ENCODE peak calls at places on chromosome 21, in four cellular contexts. One of them, this sample, is unnamed. For H3K4me1, the result is how much of the 10 kb centered on the place peaks cover.

GRCh38 chr21:15034126-15034848 is 30.5 kb downstream of the NRIP1 start:
- DNase-seq in tibial artery: no peak
- DNase-seq in fibroblast of lung: peak
- DNase-seq in CD8-positive, alpha-beta memory T cell: no peak
- DNase-seq in this sample: no peak

GRCh38 chr21:26169061-26169610 is 1.4 kb downstream of the APP start:
- DNase-seq in tibial artery: peak
- DNase-seq in CD8-positive, alpha-beta memory T cell: no peak
- DNase-seq in fibroblast of lung: peak
- DNase-seq in this sample: peak

GRCh38 chr21:22468893-22469292 is 1470.7 kb downstream of the NCAM2 start:
- DNase-seq in fibroblast of lung: no peak
- DNase-seq in tibial artery: no peak
- DNase-seq in CD8-positive, alpha-beta memory T cell: no peak
- DNase-seq in this sample: no peak

GRCh38 chr21:31145271-31145801 is 107.1 kb upstream of the KRTAP19-8 start:
- DNase-seq in fibroblast of lung: peak
- DNase-seq in tibial artery: no peak
- DNase-seq in CD8-positive, alpha-beta memory T cell: no peak
- DNase-seq in this sample: no peak

GRCh38 chr21:24076179-24076578 is 1531.1 kb downstream of the MRPL39 start:
- DNase-seq in tibial artery: no peak
- DNase-seq in fibroblast of lung: peak
- DNase-seq in CD8-positive, alpha-beta memory T cell: no peak
- DNase-seq in this sample: no peak

GRCh38 chr21:33976082-33976979 is 60.7 kb upstream of the ATP5PO start:
- DNase-seq in tibial artery: no peak
- DNase-seq in fibroblast of lung: peak
- DNase-seq in CD8-positive, alpha-beta memory T cell: peak
- DNase-seq in this sample: peak

GRCh38 chr21:35619184-35619583 is 441.1 kb downstream of the SETD4 start:
- DNase-seq in fibroblast of lung: no peak
- DNase-seq in tibial artery: no peak
- DNase-seq in CD8-positive, alpha-beta memory T cell: no peak
- DNase-seq in this sample: no peak

GRCh38 chr21:34704119-34704518 is 35.3 kb downstream of the CLIC6 start:
- DNase-seq in CD8-positive, alpha-beta memory T cell: no peak
- DNase-seq in tibial artery: peak
- DNase-seq in fibroblast of lung: peak
- DNase-seq in this sample: no peak

GRCh38 chr21:17388226-17388625 is 124.6 kb upstream of the CXADR start:
- DNase-seq in fibroblast of lung: no peak
- DNase-seq in tibial artery: no peak
- DNase-seq in CD8-positive, alpha-beta memory T cell: no peak
- DNase-seq in this sample: peak

GRCh38 chr21:45972716-45973474 is 8.7 kb upstream of the COL6A1 start:
- DNase-seq in tibial artery: peak
- DNase-seq in fibroblast of lung: peak
- DNase-seq in CD8-positive, alpha-beta memory T cell: no peak
- DNase-seq in this sample: peak

GRCh38 chr21:45974073-45975016 is 7.2 kb upstream of the COL6A1 start:
- DNase-seq in fibroblast of lung: peak
- DNase-seq in CD8-positive, alpha-beta memory T cell: no peak
- DNase-seq in tibial artery: peak
- DNase-seq in this sample: peak

GRCh38 chr21:45972353-45972715 is 9.2 kb upstream of the COL6A1 start:
- DNase-seq in fibroblast of lung: peak
- DNase-seq in CD8-positive, alpha-beta memory T cell: no peak
- DNase-seq in tibial artery: peak
- DNase-seq in this sample: peak

GRCh38 chr21:45975017-45975595 is 6.5 kb upstream of the COL6A1 start:
- DNase-seq in fibroblast of lung: no peak
- DNase-seq in CD8-positive, alpha-beta memory T cell: no peak
- DNase-seq in tibial artery: peak
- DNase-seq in this sample: peak

DNA sequence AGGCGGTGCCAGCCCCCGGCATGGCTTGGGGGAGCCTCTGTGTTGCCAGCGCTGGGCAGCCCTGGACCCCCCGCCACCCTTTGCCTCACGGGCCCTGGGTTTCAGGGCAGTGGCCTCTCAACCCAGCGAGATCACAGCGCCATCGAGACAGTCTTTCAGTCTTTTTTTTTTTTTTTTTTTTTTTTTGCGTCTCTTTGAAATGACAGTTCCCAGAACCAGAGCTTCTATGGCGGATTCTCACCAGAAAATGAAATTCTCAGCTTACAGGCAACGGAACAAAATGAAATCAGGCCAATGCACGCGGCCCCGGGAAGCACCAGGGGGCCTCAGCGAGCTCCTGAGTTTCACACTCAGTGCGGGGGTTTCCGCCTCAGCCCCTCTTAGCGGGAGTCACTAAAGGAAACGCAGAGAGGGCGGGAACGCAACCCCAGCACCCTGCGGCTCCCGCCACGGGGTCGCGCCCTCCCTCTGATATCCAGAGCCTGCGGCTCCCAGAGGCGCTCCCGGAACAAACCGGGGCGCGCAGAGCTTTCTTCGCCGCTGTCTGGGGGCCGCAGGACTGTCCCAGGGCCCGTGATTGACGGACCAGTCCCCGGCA is 8.0 kb upstream of the COL6A1 start:
- DNase-seq in fibroblast of lung: peak
- DNase-seq in tibial artery: peak
- DNase-seq in CD8-positive, alpha-beta memory T cell: peak
- DNase-seq in this sample: peak
- H3K4me1 ChIP-seq in fibroblast of lung: under half
- H3K4me1 ChIP-seq in tibial artery: half or more
- H3K4me1 ChIP-seq in CD8-positive, alpha-beta memory T cell: under half
- H3K4me1 ChIP-seq in this sample: under half

DNA sequence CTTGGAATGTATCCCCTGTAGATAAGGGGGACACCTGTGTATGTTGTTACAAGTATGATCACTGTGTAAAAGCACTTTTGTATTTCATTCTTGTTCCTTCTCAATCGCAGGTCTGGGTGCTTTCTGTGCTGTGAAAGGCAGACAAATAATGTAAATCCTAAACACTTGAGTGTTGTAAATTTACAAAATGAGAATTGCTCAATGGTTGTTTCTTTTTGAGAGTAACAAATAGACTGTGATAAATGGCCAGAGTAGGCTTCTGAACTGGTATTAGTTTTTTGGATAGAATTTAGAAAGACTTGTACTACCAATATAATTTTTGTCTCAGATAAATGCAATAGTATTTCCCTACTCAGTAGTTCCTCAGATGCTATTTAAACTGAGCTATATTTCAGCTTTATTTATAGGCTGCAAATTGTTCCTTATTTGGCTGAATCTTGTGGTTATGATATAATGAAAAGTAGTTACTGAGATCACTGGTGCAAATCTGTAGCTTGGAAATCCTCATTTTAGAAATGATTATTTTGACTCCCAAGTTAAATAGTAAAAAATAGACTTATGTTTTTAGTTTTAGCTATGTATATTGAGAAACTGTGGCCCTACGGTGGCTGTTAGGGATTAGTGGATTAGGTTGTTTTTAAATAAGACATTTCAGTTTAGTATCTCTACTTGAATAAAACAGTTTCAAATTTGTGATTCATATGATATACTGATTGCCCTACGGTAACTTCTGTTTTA is 9.2 kb downstream of the BACH1 start:
- DNase-seq in tibial artery: no peak
- DNase-seq in fibroblast of lung: no peak
- DNase-seq in CD8-positive, alpha-beta memory T cell: no peak
- DNase-seq in this sample: no peak
- H3K27ac ChIP-seq in tibial artery: no peak
- H3K27ac ChIP-seq in fibroblast of lung: no peak
- H3K27ac ChIP-seq in CD8-positive, alpha-beta memory T cell: no peak
- H3K27ac ChIP-seq in this sample: no peak

GRCh38 chr21:37393030-37393429 is 26.5 kb downstream of the DYRK1A start:
- DNase-seq in CD8-positive, alpha-beta memory T cell: no peak
- DNase-seq in fibroblast of lung: no peak
- DNase-seq in tibial artery: no peak
- DNase-seq in this sample: no peak

GRCh38 chr21:37386151-37386550 is 19.6 kb downstream of the DYRK1A start:
- DNase-seq in fibroblast of lung: no peak
- DNase-seq in tibial artery: no peak
- DNase-seq in CD8-positive, alpha-beta memory T cell: no peak
- DNase-seq in this sample: no peak

GRCh38 chr21:37393786-37394185 is 27.2 kb downstream of the DYRK1A start:
- DNase-seq in tibial artery: no peak
- DNase-seq in fibroblast of lung: no peak
- DNase-seq in CD8-positive, alpha-beta memory T cell: no peak
- DNase-seq in this sample: no peak

GRCh38 chr21:37385179-37385765 is 18.7 kb downstream of the DYRK1A start:
- DNase-seq in tibial artery: no peak
- DNase-seq in CD8-positive, alpha-beta memory T cell: no peak
- DNase-seq in fibroblast of lung: no peak
- DNase-seq in this sample: no peak

GRCh38 chr21:37389456-37389855 is 22.9 kb downstream of the DYRK1A start:
- DNase-seq in tibial artery: no peak
- DNase-seq in fibroblast of lung: no peak
- DNase-seq in CD8-positive, alpha-beta memory T cell: no peak
- DNase-seq in this sample: no peak
- H3K4me1 ChIP-seq in tibial artery: half or more
- H3K4me1 ChIP-seq in fibroblast of lung: under half
- H3K4me1 ChIP-seq in CD8-positive, alpha-beta memory T cell: half or more
- H3K4me1 ChIP-seq in this sample: under half

DNA sequence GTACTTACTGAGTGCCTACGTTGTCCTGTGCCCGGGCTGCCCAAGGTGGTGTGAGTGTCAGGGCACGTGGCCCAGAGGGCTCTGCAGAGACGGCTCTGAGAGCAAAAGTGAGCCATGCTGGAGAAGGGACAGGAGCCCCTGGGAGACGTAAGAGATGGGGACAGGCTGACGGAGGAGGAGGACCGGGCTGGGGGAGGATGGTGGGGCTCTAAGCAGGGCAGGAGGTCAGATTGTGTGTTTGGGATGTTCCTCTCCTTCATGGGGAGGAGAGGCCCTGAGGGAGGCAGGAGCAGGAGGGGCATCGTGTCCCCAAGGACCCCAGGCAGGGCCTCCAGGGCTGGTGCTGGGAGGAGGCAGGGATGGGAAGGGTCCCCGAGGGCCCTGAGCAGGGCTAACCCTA is 158.9 kb downstream of the PCBP3 start:
- DNase-seq in fibroblast of lung: no peak
- DNase-seq in tibial artery: no peak
- DNase-seq in CD8-positive, alpha-beta memory T cell: no peak
- DNase-seq in this sample: no peak
- H3K27ac ChIP-seq in fibroblast of lung: no peak
- H3K27ac ChIP-seq in tibial artery: no peak
- H3K27ac ChIP-seq in CD8-positive, alpha-beta memory T cell: no peak
- H3K27ac ChIP-seq in this sample: no peak

GRCh38 chr21:41581592-41582228 is 73.8 kb upstream of the TMPRSS2 start:
- DNase-seq in tibial artery: no peak
- DNase-seq in fibroblast of lung: no peak
- DNase-seq in CD8-positive, alpha-beta memory T cell: no peak
- DNase-seq in this sample: no peak
- H3K4me1 ChIP-seq in tibial artery: under half
- H3K4me1 ChIP-seq in fibroblast of lung: under half
- H3K4me1 ChIP-seq in CD8-positive, alpha-beta memory T cell: under half
- H3K4me1 ChIP-seq in this sample: under half

DNA sequence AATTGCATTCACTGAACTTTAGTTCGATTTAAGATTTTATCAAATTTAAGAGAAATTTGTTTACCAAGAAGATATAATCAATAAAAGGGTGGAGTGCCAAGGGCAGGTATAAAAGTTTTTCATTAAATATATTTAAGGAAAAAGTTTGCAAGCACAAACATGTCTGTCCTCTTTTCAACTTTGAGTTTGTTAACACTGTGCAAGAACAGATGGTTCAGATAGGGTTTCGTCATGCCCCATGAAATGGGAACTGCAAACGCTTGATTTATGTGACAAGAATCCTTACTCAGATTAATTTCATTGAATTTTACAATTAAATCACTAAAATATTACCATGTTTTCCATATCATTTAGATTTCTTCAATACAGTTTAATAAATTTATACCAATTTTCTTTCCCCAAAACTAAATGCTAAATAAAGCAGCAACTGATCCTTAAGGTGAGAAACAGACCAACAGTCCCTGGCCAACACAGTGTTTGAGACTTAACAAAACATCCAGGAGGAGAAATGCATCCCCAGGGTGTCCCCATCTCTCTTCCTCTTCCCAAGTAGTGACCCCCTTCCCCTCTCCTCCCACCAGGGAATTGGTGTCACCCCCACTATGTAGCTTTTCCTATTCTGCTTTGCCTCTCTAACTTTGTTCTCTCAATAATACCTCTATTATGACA is 293.0 kb downstream of the LTN1 start:
- DNase-seq in tibial artery: no peak
- DNase-seq in CD8-positive, alpha-beta memory T cell: no peak
- DNase-seq in fibroblast of lung: peak
- DNase-seq in this sample: no peak
- H3K27ac ChIP-seq in tibial artery: no peak
- H3K27ac ChIP-seq in CD8-positive, alpha-beta memory T cell: no peak
- H3K27ac ChIP-seq in fibroblast of lung: no peak
- H3K27ac ChIP-seq in this sample: no peak

GRCh38 chr21:43349644-43350043 is 77.3 kb downstream of the SIK1 start:
- DNase-seq in CD8-positive, alpha-beta memory T cell: no peak
- DNase-seq in tibial artery: no peak
- DNase-seq in fibroblast of lung: no peak
- DNase-seq in this sample: no peak

GRCh38 chr21:43347461-43347860 is 79.5 kb downstream of the SIK1 start:
- DNase-seq in fibroblast of lung: no peak
- DNase-seq in CD8-positive, alpha-beta memory T cell: no peak
- DNase-seq in tibial artery: no peak
- DNase-seq in this sample: peak

GRCh38 chr21:43346551-43346950 is 80.4 kb downstream of the SIK1 start:
- DNase-seq in fibroblast of lung: no peak
- DNase-seq in tibial artery: no peak
- DNase-seq in CD8-positive, alpha-beta memory T cell: no peak
- DNase-seq in this sample: peak

GRCh38 chr21:43348801-43349261 is 78.1 kb downstream of the SIK1 start:
- DNase-seq in CD8-positive, alpha-beta memory T cell: no peak
- DNase-seq in tibial artery: no peak
- DNase-seq in fibroblast of lung: no peak
- DNase-seq in this sample: peak

DNA sequence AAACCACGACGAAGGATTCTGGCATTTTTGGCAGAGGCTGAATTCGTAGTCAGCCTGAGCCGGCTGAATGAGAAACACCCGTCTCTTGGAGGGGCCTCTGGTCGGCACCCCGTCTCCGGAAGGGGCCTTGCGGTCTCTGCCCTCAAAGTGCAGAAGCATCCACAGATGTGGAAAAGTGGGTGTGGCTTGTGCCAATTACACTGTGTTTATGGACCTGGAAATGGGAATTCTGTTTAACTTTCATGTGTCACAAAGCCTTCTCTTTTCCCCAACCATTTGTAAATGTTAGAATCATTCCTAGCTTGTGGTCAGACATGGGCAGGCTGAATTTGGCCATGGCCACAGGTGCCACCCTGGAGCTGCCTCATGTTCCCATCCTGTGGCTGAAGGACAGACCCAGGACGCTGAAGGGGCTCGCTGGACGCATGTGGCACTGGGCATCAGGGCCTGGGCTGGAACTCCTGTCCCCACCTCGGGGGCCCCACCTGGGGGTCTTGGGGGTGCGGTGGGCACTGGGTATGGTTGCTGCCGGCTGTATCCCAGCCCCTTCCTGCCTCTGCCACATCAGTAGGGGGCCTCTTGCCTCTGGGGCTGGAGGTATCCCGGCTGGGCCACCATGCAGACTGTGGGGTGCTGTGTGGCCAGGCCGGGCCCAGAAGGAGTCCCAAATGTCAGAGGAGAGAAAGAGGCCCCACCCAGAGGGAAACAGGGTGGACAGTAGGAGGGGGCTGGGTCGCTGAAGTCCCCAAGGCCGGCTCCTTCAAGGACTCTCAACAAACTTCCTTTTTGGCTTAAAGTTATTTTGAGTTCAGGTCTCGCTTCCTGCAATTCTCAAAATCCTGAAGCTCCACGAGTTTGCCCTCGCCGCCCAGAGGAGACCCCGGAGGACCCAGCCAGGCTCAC is 78.8 kb downstream of the SIK1 start:
- DNase-seq in tibial artery: no peak
- DNase-seq in CD8-positive, alpha-beta memory T cell: no peak
- DNase-seq in fibroblast of lung: no peak
- DNase-seq in this sample: peak
- H3K4me1 ChIP-seq in tibial artery: under half
- H3K4me1 ChIP-seq in CD8-positive, alpha-beta memory T cell: under half
- H3K4me1 ChIP-seq in fibroblast of lung: under half
- H3K4me1 ChIP-seq in this sample: under half